ENCODE peak calls at places on chromosomes 4 and X, in five cellular contexts. One of them, this sample, is unnamed.
A peak's percentile ranks its signal among the peaks of the same experiment; 100 is the strongest.

GRCh38 chrX:34343001-34343400 is 210.9 kb upstream of the FAM47A start:
- DNase-seq in HCT116: no peak
- DNase-seq in GM12878: no peak
- DNase-seq in HepG2: no peak
- DNase-seq in IMR-90: no peak
- DNase-seq in this sample: no peak

GRCh38 chr4:7826176-7826908 is 113.3 kb downstream of the AFAP1 start:
- DNase-seq in HCT116: no peak
- DNase-seq in GM12878: no peak
- DNase-seq in HepG2: no peak
- DNase-seq in IMR-90: no peak
- DNase-seq in this sample: no peak

GRCh38 chr4:88613417-88613875 is 21.2 kb downstream of the HERC3 start:
- DNase-seq in HCT116: no peak
- DNase-seq in GM12878: no peak
- DNase-seq in HepG2: no peak
- DNase-seq in IMR-90: no peak
- DNase-seq in this sample: no peak

GRCh38 chrX:48645669-48646068 is 37.9 kb upstream of the WAS start:
- DNase-seq in HCT116: no peak
- DNase-seq in GM12878: no peak
- DNase-seq in HepG2: no peak
- DNase-seq in IMR-90: no peak
- DNase-seq in this sample: no peak

GRCh38 chr4:125085-125820 is 952 bp downstream of the ZNF718 start:
- DNase-seq in HCT116: no peak
- DNase-seq in GM12878: no peak
- DNase-seq in HepG2: no peak
- DNase-seq in IMR-90: peak; percentile 17
- DNase-seq in this sample: no peak

GRCh38 chrX:121642415-121642814 is 595.0 kb downstream of the GLUD2 start:
- DNase-seq in HCT116: no peak
- DNase-seq in GM12878: no peak
- DNase-seq in HepG2: no peak
- DNase-seq in IMR-90: no peak
- DNase-seq in this sample: no peak

GRCh38 chr4:52102587-52102986 is 51.5 kb downstream of the SPATA18 start:
- DNase-seq in HCT116: no peak
- DNase-seq in GM12878: no peak
- DNase-seq in HepG2: no peak
- DNase-seq in IMR-90: peak; percentile 23
- DNase-seq in this sample: no peak

GRCh38 chr4:151485541-151486131 is 76.7 kb downstream of the FHIP1A start:
- DNase-seq in HCT116: no peak
- DNase-seq in GM12878: no peak
- DNase-seq in HepG2: no peak
- DNase-seq in IMR-90: no peak
- DNase-seq in this sample: no peak

GRCh38 chr4:83362492-83363329 is 28.1 kb upstream of the HPSE start:
- DNase-seq in HCT116: no peak
- DNase-seq in GM12878: no peak
- DNase-seq in HepG2: peak; percentile 96
- DNase-seq in IMR-90: peak; percentile 34
- DNase-seq in this sample: peak; percentile 19

GRCh38 chrX:24208494-24209240 is 59.1 kb downstream of the ZFX start:
- DNase-seq in HCT116: no peak
- DNase-seq in GM12878: no peak
- DNase-seq in HepG2: no peak
- DNase-seq in IMR-90: no peak
- DNase-seq in this sample: no peak

GRCh38 chrX:51837451-51837850 is 56.0 kb upstream of the MAGED1 start:
- DNase-seq in HCT116: no peak
- DNase-seq in GM12878: no peak
- DNase-seq in HepG2: no peak
- DNase-seq in IMR-90: no peak
- DNase-seq in this sample: no peak

GRCh38 chr4:111562811-111563210 is 582.4 kb upstream of the FAM241A start:
- DNase-seq in HCT116: no peak
- DNase-seq in GM12878: no peak
- DNase-seq in HepG2: no peak
- DNase-seq in IMR-90: peak; percentile 66
- DNase-seq in this sample: no peak

GRCh38 chr4:83548151-83548905 is 12.4 kb downstream of the GPAT3 start:
- DNase-seq in HCT116: peak; percentile 99
- DNase-seq in GM12878: peak; percentile 83
- DNase-seq in HepG2: peak; percentile 88
- DNase-seq in IMR-90: peak; percentile 97
- DNase-seq in this sample: peak; percentile 96

GRCh38 chr4:74217365-74217764 is 59.4 kb downstream of the MTHFD2L start:
- DNase-seq in HCT116: no peak
- DNase-seq in GM12878: no peak
- DNase-seq in HepG2: no peak
- DNase-seq in IMR-90: peak; percentile 50
- DNase-seq in this sample: no peak

GRCh38 chrX:136209016-136209738 is 42.0 kb downstream of the MAP7D3 start:
- DNase-seq in HCT116: no peak
- DNase-seq in GM12878: no peak
- DNase-seq in HepG2: no peak
- DNase-seq in IMR-90: peak; percentile 56
- DNase-seq in this sample: peak; percentile 60

GRCh38 chr4:89101256-89102161 is 9.8 kb upstream of the TIGD2 start:
- DNase-seq in HCT116: no peak
- DNase-seq in GM12878: peak; percentile 86
- DNase-seq in HepG2: no peak
- DNase-seq in IMR-90: no peak
- DNase-seq in this sample: no peak

GRCh38 chrX:125203379-125203736 is 116.3 kb upstream of the TEX13C start:
- DNase-seq in HCT116: no peak
- DNase-seq in GM12878: no peak
- DNase-seq in HepG2: no peak
- DNase-seq in IMR-90: no peak
- DNase-seq in this sample: no peak

GRCh38 chr4:183201331-183201730 is 102.3 kb downstream of the WWC2 start:
- DNase-seq in HCT116: no peak
- DNase-seq in GM12878: no peak
- DNase-seq in HepG2: no peak
- DNase-seq in IMR-90: peak; percentile 81
- DNase-seq in this sample: no peak

GRCh38 chrX:139739138-139739537 is 31.2 kb upstream of the MCF2 start:
- DNase-seq in HCT116: no peak
- DNase-seq in GM12878: peak; percentile 19
- DNase-seq in HepG2: no peak
- DNase-seq in IMR-90: peak; percentile 49
- DNase-seq in this sample: no peak

GRCh38 chr4:157521916-157522315 is 301.4 kb downstream of the GRIA2 start:
- DNase-seq in HCT116: no peak
- DNase-seq in GM12878: no peak
- DNase-seq in HepG2: no peak
- DNase-seq in IMR-90: no peak
- DNase-seq in this sample: no peak

GRCh38 chr4:150411527-150411926 is 170.4 kb upstream of the MAB21L2 start:
- DNase-seq in HCT116: no peak
- DNase-seq in GM12878: no peak
- DNase-seq in HepG2: no peak
- DNase-seq in IMR-90: no peak
- DNase-seq in this sample: no peak

GRCh38 chr4:36255575-36255974 is 11.3 kb upstream of the ARAP2 start:
- DNase-seq in HCT116: no peak
- DNase-seq in GM12878: peak; percentile 92
- DNase-seq in HepG2: no peak
- DNase-seq in IMR-90: no peak
- DNase-seq in this sample: no peak

GRCh38 chr4:53928825-53929224 is 135.6 kb downstream of the CHIC2 start:
- DNase-seq in HCT116: no peak
- DNase-seq in GM12878: no peak
- DNase-seq in HepG2: no peak
- DNase-seq in IMR-90: peak; percentile 95
- DNase-seq in this sample: no peak

GRCh38 chr4:72886602-72887001 is 182.9 kb downstream of the COX18 start:
- DNase-seq in HCT116: no peak
- DNase-seq in GM12878: no peak
- DNase-seq in HepG2: no peak
- DNase-seq in IMR-90: no peak
- DNase-seq in this sample: no peak

GRCh38 chrX:133435544-133436124 is 20.3 kb upstream of the GPC4 start:
- DNase-seq in HCT116: no peak
- DNase-seq in GM12878: no peak
- DNase-seq in HepG2: peak; percentile 1
- DNase-seq in IMR-90: no peak
- DNase-seq in this sample: no peak

GRCh38 chrX:131139072-131139471 is 80.9 kb downstream of the ARHGAP36 start:
- DNase-seq in HCT116: no peak
- DNase-seq in GM12878: no peak
- DNase-seq in HepG2: no peak
- DNase-seq in IMR-90: no peak
- DNase-seq in this sample: no peak

GRCh38 chr4:123877561-123877960 is 481.0 kb downstream of the SPRY1 start:
- DNase-seq in HCT116: no peak
- DNase-seq in GM12878: no peak
- DNase-seq in HepG2: no peak
- DNase-seq in IMR-90: peak; percentile 40
- DNase-seq in this sample: no peak

GRCh38 chrX:23783569-23784486 is 855 bp downstream of the SAT1 start:
- DNase-seq in HCT116: no peak
- DNase-seq in GM12878: no peak
- DNase-seq in HepG2: no peak
- DNase-seq in IMR-90: no peak
- DNase-seq in this sample: peak; percentile 27

GRCh38 chr4:126701756-126702155 is 931.0 kb upstream of the INTU start:
- DNase-seq in HCT116: no peak
- DNase-seq in GM12878: no peak
- DNase-seq in HepG2: no peak
- DNase-seq in IMR-90: peak; percentile 81
- DNase-seq in this sample: no peak

GRCh38 chr4:117983541-117984451 is 50.5 kb upstream of the NDST3 start:
- DNase-seq in HCT116: no peak
- DNase-seq in GM12878: no peak
- DNase-seq in HepG2: no peak
- DNase-seq in IMR-90: peak; percentile 0
- DNase-seq in this sample: no peak
- H3K4me1 ChIP-seq in HCT116: no peaks in the 10 kb centered on the region
- H3K4me1 ChIP-seq in GM12878: no peaks in the 10 kb centered on the region
- H3K4me1 ChIP-seq in HepG2: no peaks in the 10 kb centered on the region
- H3K4me1 ChIP-seq in IMR-90: no peaks in the 10 kb centered on the region
- H3K4me1 ChIP-seq in this sample: no peaks in the 10 kb centered on the region

GRCh38 chr4:13481569-13481968 is 2.6 kb downstream of the RAB28 start:
- DNase-seq in HCT116: no peak
- DNase-seq in GM12878: no peak
- DNase-seq in HepG2: no peak
- DNase-seq in IMR-90: peak; percentile 46
- DNase-seq in this sample: peak; percentile 1
- TF ChIP-seq RAD21 in HCT116: no peak
- TF ChIP-seq RAD21 in GM12878: no peak
- TF ChIP-seq RAD21 in HepG2: no peak
- TF ChIP-seq RAD21 in IMR-90: no peak
- TF ChIP-seq RAD21 in this sample: no peak

GRCh38 chr4:169148851-169149250 is 121.9 kb downstream of the SH3RF1 start:
- DNase-seq in HCT116: no peak
- DNase-seq in GM12878: no peak
- DNase-seq in HepG2: no peak
- DNase-seq in IMR-90: no peak
- DNase-seq in this sample: no peak
- H3K4me1 ChIP-seq in HCT116: peaks cover 35% of the 10 kb centered on the region
- H3K4me1 ChIP-seq in GM12878: no peaks in the 10 kb centered on the region
- H3K4me1 ChIP-seq in HepG2: no peaks in the 10 kb centered on the region
- H3K4me1 ChIP-seq in IMR-90: peaks cover 15% of the 10 kb centered on the region
- H3K4me1 ChIP-seq in this sample: peaks cover 23% of the 10 kb centered on the region

GRCh38 chr4:140326395-140326993 is 47.0 kb upstream of the SCOC start:
- DNase-seq in HCT116: peak; percentile 33
- DNase-seq in GM12878: no peak
- DNase-seq in HepG2: peak; percentile 15
- DNase-seq in IMR-90: peak; percentile 65
- DNase-seq in this sample: peak; percentile 18
- TF ChIP-seq RAD21 in HCT116: peak; percentile 85
- TF ChIP-seq RAD21 in GM12878: peak; percentile 46
- TF ChIP-seq RAD21 in HepG2: no peak
- TF ChIP-seq RAD21 in IMR-90: peak; percentile 84
- TF ChIP-seq RAD21 in this sample: peak; percentile 48

GRCh38 chr4:118036336-118036735 is 2.0 kb downstream of the NDST3 start:
- DNase-seq in HCT116: no peak
- DNase-seq in GM12878: no peak
- DNase-seq in HepG2: no peak
- DNase-seq in IMR-90: no peak
- DNase-seq in this sample: no peak
- H3K4me1 ChIP-seq in HCT116: peaks cover 12% of the 10 kb centered on the region
- H3K4me1 ChIP-seq in GM12878: no peaks in the 10 kb centered on the region
- H3K4me1 ChIP-seq in HepG2: no peaks in the 10 kb centered on the region
- H3K4me1 ChIP-seq in IMR-90: no peaks in the 10 kb centered on the region
- H3K4me1 ChIP-seq in this sample: no peaks in the 10 kb centered on the region

GRCh38 chr4:4899202-4899925 is 39.9 kb downstream of the MSX1 start:
- DNase-seq in HCT116: no peak
- DNase-seq in GM12878: no peak
- DNase-seq in HepG2: no peak
- DNase-seq in IMR-90: no peak
- DNase-seq in this sample: no peak

DNA sequence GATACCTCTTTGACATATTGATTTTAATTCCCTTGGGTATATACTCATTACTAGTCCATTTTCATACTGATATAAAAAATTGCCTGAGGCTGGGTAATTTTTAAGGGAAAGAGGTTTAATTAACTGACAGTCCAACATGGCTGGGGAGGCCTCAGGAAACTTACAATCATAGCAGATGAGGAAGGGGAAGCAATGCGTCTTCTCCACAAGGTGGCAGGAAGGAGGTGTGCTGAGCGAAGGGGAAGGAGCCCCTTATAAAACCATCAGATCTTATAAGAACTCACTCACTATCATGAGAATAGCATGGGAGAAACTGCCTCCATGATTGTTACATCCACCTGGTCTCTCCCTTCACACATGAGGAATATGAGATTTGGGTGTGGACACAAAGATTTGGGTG is 42.4 kb downstream of the MSX1 start:
- DNase-seq in HCT116: no peak
- DNase-seq in GM12878: no peak
- DNase-seq in HepG2: no peak
- DNase-seq in IMR-90: no peak
- DNase-seq in this sample: no peak
- TF ChIP-seq RAD21 in HCT116: no peak
- TF ChIP-seq RAD21 in GM12878: no peak
- TF ChIP-seq RAD21 in HepG2: no peak
- TF ChIP-seq RAD21 in IMR-90: no peak
- TF ChIP-seq RAD21 in this sample: no peak

GRCh38 chrX:43702079-43702524 is 46.0 kb downstream of the MAOA start:
- DNase-seq in HCT116: no peak
- DNase-seq in GM12878: no peak
- DNase-seq in HepG2: peak; percentile 77
- DNase-seq in IMR-90: no peak
- DNase-seq in this sample: no peak
- H3K4me1 ChIP-seq in HCT116: no peaks in the 10 kb centered on the region
- H3K4me1 ChIP-seq in GM12878: no peaks in the 10 kb centered on the region
- H3K4me1 ChIP-seq in HepG2: peaks cover 74% of the 10 kb centered on the region
- H3K4me1 ChIP-seq in IMR-90: peaks cover 5% of the 10 kb centered on the region
- H3K4me1 ChIP-seq in this sample: peaks cover 22% of the 10 kb centered on the region

This sample was measured in A549.